ENCODE peak calls at places on chromosomes 5 and 9, in four cellular contexts. L, G, P and O are unnamed samples. For H3K4me1, the result is how much of the 10 kb centered on the place peaks cover.

GRCh38 chr5:128084228-128085167 is 932 bp downstream of the SLC12A2 start:
- DNase-seq in L (peak), G (no peak), P (peak), O (peak)

GRCh38 chr5:74409166-74409706 is 231.3 kb downstream of the ENC1 start:
- DNase-seq in L (no peak), G (no peak), P (no peak), O (no peak)

GRCh38 chr5:97458851-97459250 is 275.8 kb upstream of the RIOK2 start:
- DNase-seq in L (no peak), G (no peak), P (no peak), O (no peak)

GRCh38 chr5:133831506-133832224 is 136.8 kb downstream of the C5orf15 start:
- DNase-seq in L (no peak), G (no peak), P (no peak), O (no peak)

GRCh38 chr9:113949206-113950078 is 73.3 kb downstream of the ZNF618 start:
- DNase-seq in L (no peak), G (no peak), P (no peak), O (no peak)

GRCh38 chr5:176750144-176750543 is 60.2 kb upstream of the UNC5A start:
- DNase-seq in L (no peak), G (no peak), P (no peak), O (no peak)

GRCh38 chr5:154663424-154663823 is 91.8 kb upstream of the LARP1 start:
- DNase-seq in L (no peak), G (no peak), P (no peak), O (no peak)

GRCh38 chr5:15821506-15821905 is 321.5 kb downstream of the FBXL7 start:
- DNase-seq in L (no peak), G (peak), P (no peak), O (no peak)

GRCh38 chr5:170614071-170614490 is 110.3 kb downstream of the KCNIP1 start:
- DNase-seq in L (no peak), G (no peak), P (no peak), O (peak)

GRCh38 chr5:77518304-77518703 is 26.2 kb upstream of the WDR41 start:
- DNase-seq in L (peak), G (peak), P (no peak), O (peak)

GRCh38 chr9:121694582-121694981 is 43.1 kb downstream of the DAB2IP start:
- DNase-seq in L (no peak), G (no peak), P (no peak), O (no peak)

GRCh38 chr9:14168381-14168780 is 145.6 kb downstream of the NFIB start:
- DNase-seq in L (no peak), G (no peak), P (no peak), O (no peak)

GRCh38 chr9:138016406-138017187 is 139.0 kb downstream of the CACNA1B start:
- DNase-seq in L (no peak), G (no peak), P (no peak), O (no peak)

GRCh38 chr5:143085319-143085917 is 315.2 kb downstream of the ARHGAP26 start:
- DNase-seq in L (no peak), G (peak), P (no peak), O (peak)

GRCh38 chr9:98099898-98100297 is 19.1 kb downstream of the TRIM14 start:
- DNase-seq in L (no peak), G (no peak), P (no peak), O (no peak)

GRCh38 chr5:131794596-131794995 is 2.2 kb downstream of the FNIP1 start:
- DNase-seq in L (no peak), G (no peak), P (no peak), O (no peak)

GRCh38 chr5:93322970-93323369 is 258.0 kb downstream of the NR2F1-AS1 start:
- DNase-seq in L (no peak), G (no peak), P (no peak), O (peak)

GRCh38 chr5:170635706-170636105 is 131.9 kb downstream of the KCNIP1 start:
- DNase-seq in L (no peak), G (no peak), P (no peak), O (no peak)

GRCh38 chr5:161094411-161094810 is 242.4 kb upstream of the ATP10B start:
- DNase-seq in L (no peak), G (peak), P (no peak), O (no peak)

GRCh38 chr9:135890190-135890861 is 17.0 kb downstream of the CAMSAP1 start:
- DNase-seq in L (no peak), G (no peak), P (no peak), O (no peak)

GRCh38 chr5:72937517-72938061 is 18.3 kb upstream of the FCHO2 start:
- DNase-seq in L (no peak), G (no peak), P (no peak), O (no peak)

GRCh38 chr5:163809480-163809879 is 304.1 kb downstream of the MAT2B start:
- DNase-seq in L (no peak), G (peak), P (no peak), O (no peak)

GRCh38 chr9:133634024-133634691 is 2.0 kb upstream of the DBH start:
- DNase-seq in L (no peak), G (no peak), P (no peak), O (peak)

GRCh38 chr5:80289320-80289719 is 30.5 kb upstream of the SPZ1 start:
- DNase-seq in L (no peak), G (no peak), P (no peak), O (no peak)

GRCh38 chr9:127181595-127182190 is 59.3 kb upstream of the ANGPTL2 start:
- DNase-seq in L (no peak), G (no peak), P (no peak), O (no peak)

GRCh38 chr9:97660345-97660744 is 26.7 kb downstream of the NCBP1 start:
- DNase-seq in L (no peak), G (no peak), P (no peak), O (no peak)

GRCh38 chr9:17555362-17556054 is 23.4 kb upstream of the SH3GL2 start:
- DNase-seq in L (no peak), G (no peak), P (no peak), O (no peak)
- H3K4me3 ChIP-seq in L (no peak), G (no peak), P (no peak), O (no peak)

DNA sequence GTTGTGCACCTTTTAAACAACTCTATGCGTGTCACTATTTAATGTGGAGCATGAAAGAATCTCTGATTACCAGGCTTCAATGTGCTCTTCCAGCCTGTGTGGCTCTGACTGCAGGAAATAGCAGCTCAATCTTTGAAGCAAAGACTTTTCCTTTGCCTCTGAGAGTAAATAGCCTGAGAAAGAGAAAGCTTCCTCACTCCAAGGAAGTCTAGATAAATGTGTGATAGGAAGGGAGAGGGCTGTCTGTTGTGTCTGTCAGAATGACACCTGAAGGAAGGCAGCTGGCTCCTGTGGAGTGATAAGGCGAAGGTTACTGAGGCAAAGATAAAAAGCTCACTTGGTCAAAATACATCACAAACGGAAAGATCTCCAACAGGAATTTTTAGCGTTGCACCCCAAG is 205.3 kb upstream of the HAPLN1 start:
- DNase-seq in L (no peak), G (peak), P (no peak), O (no peak)
- H3K4me1 ChIP-seq in L (under half), G (under half), P (under half), O (under half)

GRCh38 chr5:168291961-168292782 is 727 bp downstream of the WWC1 start:
- DNase-seq in L (no peak), G (peak), P (no peak), O (no peak)
- H3K4me3 ChIP-seq in L (peak), G (peak), P (no peak), O (no peak)

DNA sequence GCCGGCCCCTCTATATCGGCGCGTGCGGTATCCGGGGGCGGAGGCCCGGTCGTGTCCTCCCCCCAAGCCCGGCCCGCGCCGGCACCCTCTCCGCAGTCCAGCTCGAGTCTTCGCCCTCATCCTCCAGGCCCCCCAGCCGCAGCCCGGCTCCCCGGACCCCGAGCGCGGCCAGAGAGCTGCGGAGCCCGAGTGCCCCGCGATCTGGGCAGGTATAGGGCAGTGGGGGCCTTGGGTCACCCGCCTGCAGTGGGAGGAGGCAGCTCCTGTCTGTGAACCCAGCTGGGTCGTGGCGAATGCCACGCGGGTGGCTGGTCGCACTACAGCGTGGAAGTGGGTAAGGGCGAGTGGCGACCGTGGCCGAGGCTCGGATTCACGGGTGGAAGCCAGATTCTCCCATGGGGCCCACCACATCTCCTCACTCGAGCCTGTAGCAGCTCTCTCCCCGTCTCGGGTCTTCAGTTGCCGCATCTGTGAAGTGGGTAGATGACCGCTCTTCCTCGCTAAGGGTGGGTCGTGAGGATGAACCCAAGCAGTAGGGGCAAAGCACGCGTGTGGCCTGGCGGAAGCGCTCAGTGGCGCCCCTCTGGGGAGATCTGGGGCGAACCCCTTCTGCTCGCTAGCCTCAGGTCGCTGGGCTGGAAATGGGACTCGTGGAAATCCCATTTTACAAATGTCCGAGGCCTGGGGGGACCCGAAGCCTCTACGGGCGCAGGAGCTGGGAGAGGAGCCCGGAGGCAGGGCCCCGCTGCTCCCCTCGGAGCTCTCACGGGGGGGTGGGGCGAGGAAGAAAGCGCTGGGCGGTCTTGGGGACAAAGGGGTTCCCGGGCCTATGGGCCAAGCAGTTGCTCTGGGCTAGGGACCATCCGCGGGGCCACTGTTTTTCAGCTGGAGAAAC is 1.9 kb downstream of the NR5A1 start:
- DNase-seq in L (no peak), G (no peak), P (no peak), O (no peak)
- H3K4me1 ChIP-seq in L (under half), G (under half), P (under half), O (under half)

GRCh38 chr9:33257276-33257675 is 7.2 kb downstream of the BAG1 start:
- DNase-seq in L (no peak), G (no peak), P (no peak), O (no peak)

GRCh38 chr9:33255006-33255405 is 9.5 kb downstream of the BAG1 start:
- DNase-seq in L (no peak), G (no peak), P (no peak), O (no peak)

GRCh38 chr9:33254211-33254610 is 10.3 kb downstream of the BAG1 start:
- DNase-seq in L (no peak), G (no peak), P (no peak), O (peak)

GRCh38 chr9:33256236-33256635 is 8.3 kb downstream of the BAG1 start:
- DNase-seq in L (no peak), G (no peak), P (no peak), O (no peak)

DNA sequence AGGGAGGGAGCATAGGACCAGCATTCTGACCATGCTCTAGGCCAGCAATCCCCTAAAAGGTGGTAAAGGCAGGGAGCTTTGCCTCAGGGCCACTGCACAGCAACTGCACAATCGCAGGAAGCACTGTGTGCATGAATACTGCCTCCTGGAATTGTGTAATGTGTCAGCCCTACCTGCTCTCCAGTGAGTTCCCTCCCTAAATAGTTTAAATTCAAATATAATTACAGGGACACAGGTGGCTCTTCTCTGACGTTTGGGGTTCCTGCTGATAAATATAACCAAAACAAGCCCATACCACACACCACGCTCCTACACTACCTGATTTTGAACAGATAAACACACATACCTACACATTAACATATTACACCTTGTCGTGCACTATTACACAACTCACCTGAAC is 9.0 kb downstream of the BAG1 start:
- DNase-seq in L (no peak), G (no peak), P (no peak), O (no peak)
- H3K4me3 ChIP-seq in L (no peak), G (no peak), P (no peak), O (no peak)